ENCODE peak calls at places on chromosomes 16 and 17, in nine cellular contexts. One of them, this sample, is unnamed.

GRCh38 chr17:29588561-29589411 is 662 bp downstream of the GIT1 start:
- DNase-seq in amygdala: peak
- DNase-seq in stromal cell of bone marrow: no peak
- DNase-seq in lower leg skin: peak
- DNase-seq in left colon: peak
- DNase-seq in left kidney: peak
- DNase-seq in hepatic stellate cell: peak
- DNase-seq in T-helper 2 cell: peak
- DNase-seq in Caco-2: no peak
- DNase-seq in this sample: no peak

GRCh38 chr17:43479948-43480347 is 3.8 kb upstream of the DHX8 start:
- DNase-seq in amygdala: no peak
- DNase-seq in stromal cell of bone marrow: no peak
- DNase-seq in lower leg skin: no peak
- DNase-seq in left colon: no peak
- DNase-seq in left kidney: no peak
- DNase-seq in hepatic stellate cell: no peak
- DNase-seq in T-helper 2 cell: no peak
- DNase-seq in Caco-2: no peak
- DNase-seq in this sample: peak

GRCh38 chr17:4068918-4069317 is 73.9 kb downstream of the ZZEF1 start:
- DNase-seq in amygdala: no peak
- DNase-seq in stromal cell of bone marrow: no peak
- DNase-seq in lower leg skin: no peak
- DNase-seq in left colon: no peak
- DNase-seq in left kidney: no peak
- DNase-seq in hepatic stellate cell: no peak
- DNase-seq in T-helper 2 cell: no peak
- DNase-seq in Caco-2: no peak
- DNase-seq in this sample: no peak

GRCh38 chr16:89863741-89864391 is 9.5 kb upstream of the TCF25 start:
- DNase-seq in amygdala: peak
- DNase-seq in stromal cell of bone marrow: no peak
- DNase-seq in lower leg skin: no peak
- DNase-seq in left colon: peak
- DNase-seq in left kidney: no peak
- DNase-seq in hepatic stellate cell: no peak
- DNase-seq in T-helper 2 cell: peak
- DNase-seq in Caco-2: peak
- DNase-seq in this sample: no peak

GRCh38 chr16:23479138-23479537 is 26.1 kb upstream of the COG7 start:
- DNase-seq in amygdala: no peak
- DNase-seq in stromal cell of bone marrow: no peak
- DNase-seq in lower leg skin: no peak
- DNase-seq in left colon: no peak
- DNase-seq in left kidney: no peak
- DNase-seq in hepatic stellate cell: no peak
- DNase-seq in T-helper 2 cell: no peak
- DNase-seq in Caco-2: no peak
- DNase-seq in this sample: no peak

GRCh38 chr17:32515677-32516383 is 29.0 kb downstream of the CDK5R1 start:
- DNase-seq in amygdala: no peak
- DNase-seq in stromal cell of bone marrow: no peak
- DNase-seq in lower leg skin: no peak
- DNase-seq in left colon: no peak
- DNase-seq in left kidney: no peak
- DNase-seq in hepatic stellate cell: no peak
- DNase-seq in T-helper 2 cell: no peak
- DNase-seq in Caco-2: no peak
- DNase-seq in this sample: no peak

GRCh38 chr17:64778367-64779290 is 116.5 kb upstream of the SMURF2 start:
- DNase-seq in amygdala: peak
- DNase-seq in stromal cell of bone marrow: no peak
- DNase-seq in lower leg skin: no peak
- DNase-seq in left colon: peak
- DNase-seq in left kidney: peak
- DNase-seq in hepatic stellate cell: no peak
- DNase-seq in T-helper 2 cell: peak
- DNase-seq in Caco-2: no peak
- DNase-seq in this sample: peak

GRCh38 chr17:79696159-79696982 is 34.4 kb upstream of the ENPP7 start:
- DNase-seq in amygdala: no peak
- DNase-seq in stromal cell of bone marrow: no peak
- DNase-seq in lower leg skin: no peak
- DNase-seq in left colon: no peak
- DNase-seq in left kidney: no peak
- DNase-seq in hepatic stellate cell: no peak
- DNase-seq in T-helper 2 cell: no peak
- DNase-seq in Caco-2: no peak
- DNase-seq in this sample: no peak

GRCh38 chr16:82176204-82176603 is 6.2 kb upstream of the MPHOSPH6 start:
- DNase-seq in amygdala: no peak
- DNase-seq in stromal cell of bone marrow: no peak
- DNase-seq in lower leg skin: no peak
- DNase-seq in left colon: no peak
- DNase-seq in left kidney: no peak
- DNase-seq in hepatic stellate cell: no peak
- DNase-seq in T-helper 2 cell: no peak
- DNase-seq in Caco-2: no peak
- DNase-seq in this sample: no peak

GRCh38 chr17:7464081-7464480 is 15.3 kb downstream of the ZBTB4 start:
- DNase-seq in amygdala: no peak
- DNase-seq in stromal cell of bone marrow: no peak
- DNase-seq in lower leg skin: no peak
- DNase-seq in left colon: no peak
- DNase-seq in left kidney: no peak
- DNase-seq in hepatic stellate cell: no peak
- DNase-seq in T-helper 2 cell: no peak
- DNase-seq in Caco-2: no peak
- DNase-seq in this sample: no peak

GRCh38 chr17:77875051-77875780 is 83.3 kb upstream of the TNRC6C start:
- DNase-seq in amygdala: no peak
- DNase-seq in stromal cell of bone marrow: peak
- DNase-seq in lower leg skin: no peak
- DNase-seq in left colon: no peak
- DNase-seq in left kidney: no peak
- DNase-seq in hepatic stellate cell: peak
- DNase-seq in T-helper 2 cell: no peak
- DNase-seq in Caco-2: no peak
- DNase-seq in this sample: peak